ENCODE peak calls at places on chromosome 12, in nine cellular contexts. Z, C, S, U, V, B, R, W and O are unnamed samples.

GRCh38 chr12:58416211-58416610 is 474.8 kb downstream of the ATP23 start:
- DNase-seq in Z (peak), C (peak), S (no peak), U (no peak), V (peak), B (no peak), R (no peak), W (no peak), O (peak)

GRCh38 chr12:105598032-105598431 is 267.5 kb downstream of the C12orf75 start:
- DNase-seq in Z (no peak), C (no peak), S (no peak), U (no peak), V (no peak), B (no peak), R (no peak), W (no peak), O (no peak)

GRCh38 chr12:14138495-14138894 is 157.1 kb upstream of the GRIN2B start:
- DNase-seq in Z (no peak), C (peak), S (no peak), U (no peak), V (no peak), B (no peak), R (no peak), W (no peak), O (no peak)

GRCh38 chr12:129887047-129887568 is 16.7 kb downstream of the TMEM132D start:
- DNase-seq in Z (peak), C (no peak), S (no peak), U (peak), V (no peak), B (no peak), R (no peak), W (peak), O (peak)

GRCh38 chr12:118220697-118221096 is 84.8 kb downstream of the PEBP1 start:
- DNase-seq in Z (peak), C (no peak), S (no peak), U (no peak), V (no peak), B (no peak), R (no peak), W (no peak), O (no peak)

GRCh38 chr12:90854136-90854689 is 100.8 kb downstream of the CCER1 start:
- DNase-seq in Z (peak), C (peak), S (no peak), U (no peak), V (peak), B (no peak), R (peak), W (no peak), O (peak)

GRCh38 chr12:114673169-114673833 is 10.7 kb downstream of the TBX3 start:
- DNase-seq in Z (no peak), C (no peak), S (no peak), U (no peak), V (peak), B (no peak), R (no peak), W (no peak), O (peak)

GRCh38 chr12:75759842-75760260 is 248.4 kb upstream of the KRR1 start:
- DNase-seq in Z (peak), C (peak), S (no peak), U (no peak), V (peak), B (no peak), R (no peak), W (no peak), O (peak)

GRCh38 chr12:2856051-2856450 is 788 bp downstream of the TEX52 start:
- DNase-seq in Z (no peak), C (no peak), S (no peak), U (no peak), V (no peak), B (no peak), R (no peak), W (no peak), O (no peak)

GRCh38 chr12:100229876-100230275 is 29.3 kb downstream of the ACTR6 start:
- DNase-seq in Z (peak), C (no peak), S (no peak), U (no peak), V (no peak), B (no peak), R (no peak), W (no peak), O (no peak)

GRCh38 chr12:113912761-113913295 is 53.3 kb downstream of the RBM19 start:
- DNase-seq in Z (peak), C (peak), S (no peak), U (peak), V (peak), B (peak), R (peak), W (peak), O (peak)

GRCh38 chr12:40953076-40953475 is 235.0 kb upstream of the PDZRN4 start:
- DNase-seq in Z (no peak), C (no peak), S (no peak), U (no peak), V (peak), B (no peak), R (no peak), W (no peak), O (peak)

GRCh38 chr12:47843226-47843980 is 23.7 kb upstream of the HDAC7 start:
- DNase-seq in Z (no peak), C (no peak), S (peak), U (no peak), V (no peak), B (no peak), R (no peak), W (no peak), O (no peak)

GRCh38 chr12:104602901-104603300 is 146.2 kb downstream of the CHST11 start:
- DNase-seq in Z (peak), C (no peak), S (no peak), U (no peak), V (no peak), B (no peak), R (no peak), W (no peak), O (no peak)

GRCh38 chr12:5273709-5274108 is 158.2 kb upstream of the NTF3 start:
- DNase-seq in Z (no peak), C (no peak), S (no peak), U (no peak), V (no peak), B (no peak), R (no peak), W (no peak), O (no peak)

GRCh38 chr12:50923361-50924130 is 28.8 kb upstream of the HIGD1C start:
- DNase-seq in Z (no peak), C (no peak), S (no peak), U (no peak), V (no peak), B (no peak), R (no peak), W (no peak), O (no peak)

GRCh38 chr12:119334459-119335170 is at the start of gene CCDC60:
- DNase-seq in Z (peak), C (no peak), S (no peak), U (peak), V (no peak), B (no peak), R (no peak), W (peak), O (no peak)

GRCh38 chr12:4002601-4003000 is 129.4 kb upstream of the PARP11 start:
- DNase-seq in Z (no peak), C (no peak), S (no peak), U (no peak), V (no peak), B (no peak), R (no peak), W (no peak), O (no peak)

GRCh38 chr12:53561590-53561953 is 54.3 kb upstream of the NPFF start:
- DNase-seq in Z (peak), C (peak), S (no peak), U (no peak), V (peak), B (no peak), R (peak), W (no peak), O (peak)

GRCh38 chr12:102510031-102510430 is 29.7 kb upstream of the IGF1 start:
- DNase-seq in Z (no peak), C (no peak), S (no peak), U (no peak), V (no peak), B (no peak), R (no peak), W (no peak), O (no peak)

GRCh38 chr12:53103860-53104305 is 597 bp downstream of the SOAT2 start:
- DNase-seq in Z (no peak), C (no peak), S (no peak), U (no peak), V (no peak), B (no peak), R (peak), W (no peak), O (no peak)

GRCh38 chr12:54352891-54353874 is 11.1 kb downstream of the GPR84 start:
- DNase-seq in Z (no peak), C (no peak), S (no peak), U (no peak), V (peak), B (no peak), R (no peak), W (no peak), O (peak)

GRCh38 chr12:44837114-44837800 is 38.9 kb downstream of the NELL2 start:
- DNase-seq in Z (no peak), C (no peak), S (no peak), U (no peak), V (no peak), B (no peak), R (no peak), W (no peak), O (no peak)

GRCh38 chr12:14777271-14777670 is 26.0 kb downstream of the WBP11 start:
- DNase-seq in Z (peak), C (no peak), S (no peak), U (no peak), V (peak), B (no peak), R (no peak), W (no peak), O (no peak)

GRCh38 chr12:124399622-124400021 is 104.7 kb downstream of the RFLNA start:
- DNase-seq in Z (peak), C (peak), S (no peak), U (no peak), V (no peak), B (no peak), R (peak), W (no peak), O (no peak)

GRCh38 chr12:22518067-22518719 is 26.1 kb downstream of the C2CD5 start:
- DNase-seq in Z (peak), C (peak), S (no peak), U (no peak), V (peak), B (peak), R (no peak), W (peak), O (peak)

GRCh38 chr12:75341873-75342272 is 7.4 kb downstream of the GLIPR1L1 start:
- DNase-seq in Z (no peak), C (peak), S (no peak), U (no peak), V (no peak), B (no peak), R (no peak), W (no peak), O (no peak)

GRCh38 chr12:26018926-26019325 is 60.4 kb downstream of the RASSF8 start:
- DNase-seq in Z (no peak), C (no peak), S (no peak), U (no peak), V (no peak), B (no peak), R (no peak), W (no peak), O (no peak)

GRCh38 chr12:79689477-79690155 is 1.1 kb downstream of the PAWR start:
- DNase-seq in Z (peak), C (peak), S (peak), U (peak), V (peak), B (peak), R (no peak), W (peak), O (peak)
- H3K4me3 ChIP-seq in Z (peak), C (peak), S (peak), U (peak), V (peak), B (peak), R (peak), W (peak), O (peak)

DNA sequence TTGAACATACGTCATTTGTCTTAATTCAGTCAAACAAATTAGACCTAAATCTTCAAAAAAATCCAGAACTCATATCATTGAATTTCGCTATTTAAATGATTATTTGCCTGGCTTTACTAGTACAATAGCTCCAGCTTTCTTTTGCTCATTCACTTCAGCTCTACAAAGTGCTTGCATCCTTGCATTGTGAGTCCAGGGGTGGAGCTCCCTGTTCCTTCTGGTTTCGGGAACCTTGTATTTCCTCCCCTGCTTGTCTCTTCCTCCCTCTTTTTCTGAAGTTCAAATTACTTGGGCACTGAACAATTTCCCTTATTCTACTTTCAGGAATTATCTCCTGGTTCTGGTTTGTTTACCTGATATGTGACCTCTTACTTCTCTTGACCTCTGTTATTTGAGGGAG is 58.1 kb upstream of the KITLG start:
- DNase-seq in Z (no peak), C (no peak), S (no peak), U (no peak), V (peak), B (no peak), R (no peak), W (no peak), O (no peak)
- H3K4me3 ChIP-seq in Z (no peak), C (no peak), S (no peak), U (no peak), V (no peak), B (no peak), R (no peak), W (no peak), O (no peak)

DNA sequence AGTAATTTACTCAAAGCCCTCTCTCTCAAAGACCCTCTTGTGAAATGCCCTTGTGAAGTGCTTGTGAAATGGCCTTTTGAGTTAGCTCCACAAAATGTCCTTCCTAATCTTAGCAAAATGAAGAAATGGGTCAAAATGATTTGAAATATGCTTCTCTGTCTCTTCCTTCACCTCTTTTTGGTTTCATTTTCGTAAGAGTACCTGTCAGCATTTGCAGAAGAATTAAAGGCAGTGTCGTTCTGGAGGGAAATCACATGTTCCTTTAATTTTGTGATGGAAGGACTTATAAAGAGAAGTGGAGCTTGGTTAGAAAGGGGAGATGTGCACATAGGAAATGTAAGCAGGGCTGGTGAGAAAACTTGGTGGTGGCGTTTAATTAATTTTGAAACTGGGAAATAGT is 93.8 kb downstream of the HMGA2 start:
- DNase-seq in Z (no peak), C (no peak), S (no peak), U (no peak), V (no peak), B (no peak), R (peak), W (no peak), O (no peak)
- H3K4me3 ChIP-seq in Z (no peak), C (no peak), S (no peak), U (no peak), V (no peak), B (no peak), R (peak), W (no peak), O (no peak)

GRCh38 chr12:49336645-49337584 is at the start of gene C1QL4:
- DNase-seq in Z (peak), C (peak), S (peak), U (peak), V (peak), B (peak), R (peak), W (peak), O (peak)
- H3K4me3 ChIP-seq in Z (peak), C (peak), S (peak), U (peak), V (peak), B (peak), R (no peak), W (no peak), O (peak)

GRCh38 chr12:122096591-122097149 is 18.1 kb downstream of the MLXIP start:
- DNase-seq in Z (peak), C (no peak), S (no peak), U (no peak), V (peak), B (no peak), R (no peak), W (no peak), O (no peak)
- H3K4me3 ChIP-seq in Z (peak), C (no peak), S (no peak), U (no peak), V (no peak), B (no peak), R (no peak), W (no peak), O (no peak)

GRCh38 chr12:98503343-98503592 is 12.1 kb upstream of the TMPO start:
- DNase-seq in Z (peak), C (peak), S (peak), U (peak), V (peak), B (peak), R (no peak), W (peak), O (peak)
- H3K4me3 ChIP-seq in Z (peak), C (peak), S (peak), U (peak), V (peak), B (peak), R (peak), W (peak), O (peak)

GRCh38 chr12:6468283-6468575 is 2.2 kb downstream of the VAMP1 start:
- DNase-seq in Z (peak), C (no peak), S (no peak), U (no peak), V (no peak), B (no peak), R (no peak), W (no peak), O (peak)
- H3K4me3 ChIP-seq in Z (no peak), C (no peak), S (no peak), U (no peak), V (no peak), B (no peak), R (peak), W (no peak), O (no peak)

GRCh38 chr12:16606117-16606200 is at the start of gene LMO3:
- DNase-seq in Z (no peak), C (no peak), S (no peak), U (no peak), V (no peak), B (no peak), R (no peak), W (no peak), O (no peak)
- H3K4me3 ChIP-seq in Z (peak), C (peak), S (peak), U (peak), V (peak), B (peak), R (no peak), W (peak), O (peak)